ENCODE peak calls at places on chromosomes 2 and 18, in seven cellular contexts. E is psoas muscle, R is adrenal gland, G is dorsolateral prefrontal cortex, A is mammary epithelial cell, H is stomach, D is BJ. I is an unnamed sample.

GRCh38 chr18:44844486-44844885 is 163.8 kb downstream of the SETBP1 start:
- DNase-seq in H (no peak), G (no peak), E (no peak), R (no peak), A (peak; percentile 34), D (no peak), I (no peak)

GRCh38 chr18:1438458-1438910 is 533.8 kb downstream of the ADCYAP1 start:
- DNase-seq in D (no peak), E (no peak), R (no peak), H (no peak), G (no peak), A (no peak), I (no peak)

GRCh38 chr2:8986327-8986976 is 17.0 kb downstream of the MBOAT2 start:
- DNase-seq in H (no peak), E (no peak), G (no peak), D (no peak), R (no peak), A (no peak), I (no peak)

GRCh38 chr18:46910856-46911255 is 6.5 kb downstream of the PIAS2 start:
- DNase-seq in H (no peak), E (no peak), G (no peak), A (no peak), R (no peak), D (no peak), I (no peak)

GRCh38 chr2:144331652-144332355 is 188.1 kb downstream of the ZEB2 start:
- DNase-seq in D (no peak), R (no peak), G (peak; percentile 72), E (no peak), H (no peak), A (no peak), I (no peak)

GRCh38 chr2:111032721-111033532 is 87.8 kb upstream of the BCL2L11 start:
- DNase-seq in G (no peak), D (no peak), H (peak; percentile 53), R (no peak), A (peak; percentile 60), E (no peak), I (no peak)

GRCh38 chr18:72672364-72673151 is 128.4 kb upstream of the CBLN2 start:
- DNase-seq in D (no peak), A (peak; percentile 12), G (no peak), H (no peak), R (no peak), E (no peak), I (no peak)

GRCh38 chr2:65453916-65454315 is 21.5 kb upstream of the SPRED2 start:
- DNase-seq in E (no peak), D (no peak), R (no peak), A (peak; percentile 55), G (no peak), H (no peak), I (no peak)

GRCh38 chr2:30358351-30358750 is 88.7 kb upstream of the LCLAT1 start:
- DNase-seq in D (no peak), E (no peak), A (no peak), R (no peak), G (no peak), H (no peak), I (no peak)

GRCh38 chr2:233453916-233454315 is 99.6 kb downstream of the DGKD start:
- DNase-seq in E (no peak), G (peak; percentile 4), H (no peak), D (no peak), R (no peak), A (no peak), I (no peak)

GRCh38 chr2:166090346-166090745 is 37.5 kb downstream of the SCN1A start:
- DNase-seq in A (no peak), R (no peak), H (no peak), D (no peak), E (no peak), G (no peak), I (no peak)

GRCh38 chr2:33008716-33009115 is 62.0 kb downstream of the LTBP1 start:
- DNase-seq in H (no peak), R (no peak), E (no peak), G (no peak), D (no peak), A (no peak), I (no peak)

GRCh38 chr2:208545398-208546042 is 138.9 kb downstream of the PTH2R start:
- DNase-seq in H (no peak), R (no peak), E (no peak), G (no peak), A (no peak), D (no peak), I (no peak)

GRCh38 chr2:215773728-215774127 is 239.6 kb downstream of the MREG start:
- DNase-seq in G (no peak), D (peak; percentile 77), A (peak; percentile 93), R (no peak), H (no peak), E (peak; percentile 38), I (peak; percentile 72)

GRCh38 chr18:52499018-52499417 is 159.0 kb downstream of the DCC start:
- DNase-seq in E (no peak), R (no peak), G (no peak), D (no peak), A (no peak), H (no peak), I (no peak)

GRCh38 chr2:169258045-169258601 is 104.2 kb downstream of the LRP2 start:
- DNase-seq in G (no peak), H (no peak), E (no peak), R (no peak), A (no peak), D (no peak), I (no peak)

GRCh38 chr2:169265581-169265980 is 96.8 kb downstream of the LRP2 start:
- DNase-seq in A (no peak), E (no peak), G (no peak), D (no peak), R (no peak), H (no peak), I (no peak)

GRCh38 chr2:169260246-169260645 is 102.1 kb downstream of the LRP2 start:
- DNase-seq in G (no peak), E (no peak), A (no peak), R (no peak), H (no peak), D (no peak), I (no peak)

GRCh38 chr2:169259402-169259801 is 102.9 kb downstream of the LRP2 start:
- DNase-seq in A (no peak), G (no peak), E (no peak), R (no peak), D (no peak), H (no peak), I (no peak)

DNA sequence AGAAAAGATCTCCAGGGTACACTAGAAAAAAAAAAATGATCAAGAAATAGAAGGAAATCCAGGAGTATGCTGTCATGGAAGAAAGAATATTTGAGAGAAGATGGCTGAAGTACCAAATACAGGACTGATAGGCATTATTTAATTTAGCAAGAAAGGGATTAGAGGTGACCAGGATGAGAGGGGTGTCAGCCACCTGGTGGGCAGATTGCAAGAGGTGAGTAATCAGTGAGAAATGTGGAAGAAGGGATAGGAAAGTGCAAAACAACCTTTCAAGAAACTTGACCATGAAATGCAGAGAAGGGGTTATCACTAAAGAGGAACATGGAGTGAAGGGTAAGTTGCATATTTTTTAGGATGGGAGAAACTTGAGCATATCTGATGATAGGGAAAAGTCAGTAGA is 101.5 kb downstream of the LRP2 start:
- DNase-seq in R (no peak), E (no peak), D (no peak), A (no peak), G (no peak), H (no peak), I (no peak)
- H3K27me3 ChIP-seq in R (no peaks in the 10 kb centered on the region), E (no peaks in the 10 kb centered on the region), D (no peaks in the 10 kb centered on the region), A (no peaks in the 10 kb centered on the region), G (no peaks in the 10 kb centered on the region), H (no peaks in the 10 kb centered on the region), I (no peaks in the 10 kb centered on the region)

DNA sequence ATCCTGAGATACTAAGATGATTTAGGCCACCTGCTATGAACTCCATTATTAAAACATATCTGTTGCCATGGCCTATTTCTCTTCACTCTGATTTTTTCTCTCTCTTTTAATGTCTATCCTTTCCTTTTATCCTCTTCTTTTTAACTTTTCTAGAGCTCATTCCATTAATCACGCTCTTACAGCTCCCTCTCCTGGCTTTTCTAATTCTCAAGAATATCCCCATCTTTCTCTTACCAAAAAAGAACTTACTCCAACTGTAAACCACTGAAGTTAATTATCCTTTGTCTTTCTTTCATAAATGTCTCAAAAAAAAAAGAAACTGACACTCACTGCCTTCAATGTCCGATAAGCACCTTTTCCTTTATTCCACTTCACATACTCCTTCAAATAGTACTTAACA is 7.9 kb downstream of the PPP3R1 start:
- DNase-seq in G (no peak), H (no peak), R (no peak), E (no peak), A (no peak), D (no peak), I (no peak)
- TF ChIP-seq CTCF in G (peak; percentile 38), H (no peak), R (no peak), E (peak; percentile 21), A (no peak), D (peak; percentile 23), I (peak; percentile 31)

GRCh38 chr2:223801702-223802101 is 35.7 kb downstream of the AP1S3 start:
- DNase-seq in H (no peak), R (no peak), G (no peak), D (no peak), E (no peak), A (no peak), I (no peak)

GRCh38 chr2:223800908-223801307 is 36.5 kb downstream of the AP1S3 start:
- DNase-seq in R (no peak), D (no peak), A (no peak), E (no peak), G (no peak), H (no peak), I (no peak)

DNA sequence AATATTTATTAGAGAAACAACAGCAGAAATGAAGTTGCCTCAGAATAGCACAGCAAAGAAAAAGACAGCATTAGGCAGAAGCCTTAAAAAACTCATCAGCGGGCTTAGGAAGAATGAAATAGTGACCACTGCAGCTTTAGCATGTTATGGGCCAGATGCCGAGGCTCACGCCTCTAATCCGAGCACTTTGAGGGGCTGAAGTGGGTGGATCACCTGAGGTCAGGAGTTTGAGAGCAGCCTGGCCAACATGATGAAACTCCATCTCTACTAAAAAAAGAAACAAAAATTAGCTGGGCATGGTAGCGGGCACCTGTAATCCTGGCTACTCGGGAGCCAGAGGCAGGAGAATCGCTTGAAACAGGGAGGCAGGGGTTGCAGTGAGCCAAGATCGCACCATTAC is 32.4 kb downstream of the AP1S3 start:
- DNase-seq in A (no peak), G (no peak), H (no peak), R (no peak), E (no peak), D (no peak), I (no peak)
- H3K4me3 ChIP-seq in A (no peak overlapping the region), G (no peak overlapping the region), H (no peak overlapping the region), R (no peak overlapping the region), E (no peak overlapping the region), D (no peak overlapping the region), I (no peak overlapping the region)

GRCh38 chr2:218904176-218904575 is 23.5 kb downstream of the WNT10A start:
- DNase-seq in H (no peak), A (no peak), E (no peak), D (no peak), R (no peak), G (no peak), I (no peak)

GRCh38 chr2:218899147-218899546 is 18.5 kb downstream of the WNT10A start:
- DNase-seq in E (no peak), D (no peak), H (no peak), G (no peak), R (no peak), A (no peak), I (no peak)

GRCh38 chr2:218898109-218898878 is 17.6 kb downstream of the WNT10A start:
- DNase-seq in R (peak; percentile 52), D (no peak), H (peak; percentile 79), G (peak; percentile 72), E (peak; percentile 69), A (peak; percentile 36), I (no peak)

GRCh38 chr2:218897394-218898108 is 16.9 kb downstream of the WNT10A start:
- DNase-seq in D (no peak), G (no peak), H (no peak), E (no peak), A (no peak), R (no peak), I (no peak)

GRCh38 chr2:218902427-218902826 is 21.8 kb downstream of the WNT10A start:
- DNase-seq in R (no peak), A (no peak), G (no peak), H (no peak), E (no peak), D (no peak), I (no peak)
- H3K27me3 ChIP-seq in R (peaks cover 50% of the 10 kb centered on the region), A (no peaks in the 10 kb centered on the region), G (peaks cover 4% of the 10 kb centered on the region), H (peaks cover 91% of the 10 kb centered on the region), E (peaks cover 66% of the 10 kb centered on the region), D (peaks cover 21% of the 10 kb centered on the region), I (peaks cover 64% of the 10 kb centered on the region)

I was measured in AG04450.